ENCODE peak calls at places on chromosome 17, in nine cellular contexts. S is effector memory CD4-positive, alpha-beta T cell; E is CD4-positive, alpha-beta memory T cell; O is tibial artery; R is neuronal stem cell; K is CD8-positive, alpha-beta memory T cell; T is stomach; B is PC-9; G is right atrium auricular region. Z is an unnamed sample.
A peak's percentile ranks its signal among the peaks of the same experiment; 100 is the strongest.

GRCh38 chr17:83103938-83104311 is 24.5 kb downstream of the METRNL start:
- DNase-seq in S (no peak), E (no peak), O (no peak), R (no peak), K (no peak), T (no peak), B (no peak), G (no peak), Z (no peak)

GRCh38 chr17:66190738-66191606 is 961 bp downstream of the CEP112 start:
- DNase-seq in S (no peak), E (no peak), O (no peak), R (no peak), K (no peak), T (no peak), B (no peak), G (no peak), Z (no peak)

GRCh38 chr17:19414396-19415280 is 3.6 kb downstream of the RNF112 start:
- DNase-seq in S (no peak), E (no peak), O (no peak), R (no peak), K (no peak), T (no peak), B (no peak), G (no peak), Z (no peak)

GRCh38 chr17:38867179-38867994 is 2.5 kb upstream of the LASP1 start:
- DNase-seq in S (peak; percentile 44), E (peak; percentile 57), O (peak; percentile 80), R (peak; percentile 76), K (peak; percentile 70), T (peak; percentile 46), B (peak; percentile 68), G (peak; percentile 72), Z (no peak)

GRCh38 chr17:31629696-31630470 is 229.2 kb downstream of the COPRS start:
- DNase-seq in S (no peak), E (no peak), O (no peak), R (no peak), K (no peak), T (no peak), B (no peak), G (no peak), Z (no peak)

GRCh38 chr17:40109471-40109824 is 9.1 kb upstream of the NR1D1 start:
- DNase-seq in S (no peak), E (no peak), O (peak; percentile 46), R (no peak), K (peak; percentile 18), T (no peak), B (no peak), G (no peak), Z (no peak)

GRCh38 chr17:36661047-36661666 is 59.8 kb downstream of the MRM1 start:
- DNase-seq in S (no peak), E (no peak), O (no peak), R (no peak), K (no peak), T (no peak), B (no peak), G (no peak), Z (no peak)

GRCh38 chr17:37541880-37542675 is 52.4 kb downstream of the DUSP14 start:
- DNase-seq in S (no peak), E (no peak), O (no peak), R (no peak), K (no peak), T (no peak), B (no peak), G (no peak), Z (no peak)

GRCh38 chr17:64147110-64148016 is 17.4 kb upstream of the ERN1 start:
- DNase-seq in S (no peak), E (no peak), O (no peak), R (no peak), K (no peak), T (no peak), B (peak; percentile 57), G (peak; percentile 30), Z (no peak)

GRCh38 chr17:38509772-38510423 is 81.6 kb downstream of the ARHGAP23 start:
- DNase-seq in S (no peak), E (no peak), O (no peak), R (no peak), K (no peak), T (no peak), B (no peak), G (no peak), Z (no peak)

GRCh38 chr17:35934760-35935159 is 4.2 kb upstream of the RDM1 start:
- DNase-seq in S (no peak), E (no peak), O (no peak), R (no peak), K (no peak), T (no peak), B (no peak), G (peak; percentile 61), Z (no peak)

GRCh38 chr17:46195939-46196338 is 2.7 kb upstream of the KANSL1 start:
- DNase-seq in S (no peak), E (no peak), O (no peak), R (no peak), K (no peak), T (no peak), B (no peak), G (no peak), Z (no peak)

GRCh38 chr17:46193626-46194392 is 580 bp upstream of the KANSL1 start:
- DNase-seq in S (peak; percentile 90), E (peak; percentile 94), O (peak; percentile 98), R (peak; percentile 93), K (peak; percentile 96), T (peak; percentile 95), B (peak; percentile 90), G (peak; percentile 97), Z (peak; percentile 90)

GRCh38 chr17:46193246-46193625 is at the start of gene KANSL1:
- DNase-seq in S (peak; percentile 87), E (peak; percentile 91), O (peak; percentile 93), R (peak; percentile 97), K (peak; percentile 94), T (peak; percentile 85), B (peak; percentile 76), G (peak; percentile 76), Z (peak; percentile 86)

GRCh38 chr17:46195217-46195855 is 2.1 kb upstream of the KANSL1 start:
- DNase-seq in S (no peak), E (no peak), O (no peak), R (no peak), K (no peak), T (no peak), B (no peak), G (no peak), Z (no peak)

GRCh38 chr17:46194393-46195216 is 1.4 kb upstream of the KANSL1 start:
- DNase-seq in S (peak; percentile 38), E (peak; percentile 94), O (no peak), R (no peak), K (peak; percentile 82), T (no peak), B (no peak), G (no peak), Z (peak; percentile 59)
- H3K4me1 ChIP-seq in S (peaks cover 30% of the 10 kb centered on the region), E (peaks cover 57% of the 10 kb centered on the region), O (peaks cover 14% of the 10 kb centered on the region), R (peaks cover 12% of the 10 kb centered on the region), K (peaks cover 63% of the 10 kb centered on the region), T (peaks cover 62% of the 10 kb centered on the region), B (peaks cover 26% of the 10 kb centered on the region), G (peaks cover 27% of the 10 kb centered on the region), Z (peaks cover 52% of the 10 kb centered on the region)

DNA sequence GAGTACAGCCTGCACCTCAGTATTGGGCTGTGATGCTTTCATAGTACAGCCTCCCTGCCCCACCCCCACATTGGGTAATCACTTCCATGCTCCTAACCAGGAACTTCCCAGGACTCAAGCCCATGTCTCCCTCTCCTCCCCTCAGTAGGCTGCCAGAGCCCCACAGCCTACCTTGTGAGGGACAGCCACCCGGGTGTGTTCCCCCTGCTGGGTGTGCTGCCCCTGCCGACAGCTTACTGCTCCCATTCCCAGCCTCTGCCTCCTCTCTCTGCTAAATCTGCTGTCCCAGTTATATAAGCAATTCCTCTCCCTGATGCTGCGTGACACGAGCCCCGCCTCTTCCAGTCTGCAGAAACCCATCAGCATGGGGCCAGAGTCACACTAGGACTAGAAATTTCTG is at the start of gene RSKR:
- DNase-seq in S (no peak), E (no peak), O (no peak), R (no peak), K (no peak), T (no peak), B (no peak), G (no peak), Z (no peak)
- H3K27ac ChIP-seq in S (no peak within 1 kb of the TSS), E (no peak within 1 kb of the TSS), O (no peak within 1 kb of the TSS), R (no peak within 1 kb of the TSS), K (no peak within 1 kb of the TSS), T (no peak within 1 kb of the TSS), B (no peak within 1 kb of the TSS), G (no peak within 1 kb of the TSS), Z (no peak within 1 kb of the TSS)

DNA sequence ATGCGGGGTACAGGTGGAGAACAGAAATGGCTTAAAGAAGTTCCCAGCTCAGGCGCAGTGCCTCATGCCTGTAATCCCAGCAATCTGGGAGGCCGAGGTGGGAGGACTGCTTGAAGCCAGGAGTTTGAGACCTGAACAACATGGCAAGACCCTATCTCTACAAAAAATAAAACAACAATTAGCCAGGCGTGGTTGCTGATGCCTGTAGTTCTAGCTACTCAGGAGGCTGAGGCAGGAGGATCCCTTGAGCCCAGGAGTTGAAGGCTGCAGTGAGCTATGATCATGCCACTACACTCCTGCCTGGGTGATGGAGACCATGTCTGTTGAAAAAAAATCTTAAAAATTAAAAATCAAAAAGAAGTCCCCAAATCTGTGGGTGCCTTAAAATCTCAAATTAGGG is 228.3 kb upstream of the WSB1 start:
- DNase-seq in S (no peak), E (no peak), O (no peak), R (no peak), K (no peak), T (no peak), B (no peak), G (no peak), Z (no peak)
- H3K9me3 ChIP-seq in S (no peaks in the 10 kb centered on the region), E (no peaks in the 10 kb centered on the region), O (no peaks in the 10 kb centered on the region), R (no peaks in the 10 kb centered on the region), K (no peaks in the 10 kb centered on the region), T (no peaks in the 10 kb centered on the region), B (no peaks in the 10 kb centered on the region), G (no peaks in the 10 kb centered on the region), Z (no peaks in the 10 kb centered on the region)

GRCh38 chr17:78765821-78766220 is 16.3 kb downstream of the CYTH1 start:
- DNase-seq in S (no peak), E (no peak), O (no peak), R (no peak), K (no peak), T (no peak), B (no peak), G (no peak), Z (no peak)

GRCh38 chr17:78766743-78767294 is 15.3 kb downstream of the CYTH1 start:
- DNase-seq in S (no peak), E (no peak), O (no peak), R (no peak), K (no peak), T (no peak), B (no peak), G (no peak), Z (no peak)

GRCh38 chr17:78763561-78763960 is 18.5 kb downstream of the CYTH1 start:
- DNase-seq in S (no peak), E (no peak), O (no peak), R (no peak), K (no peak), T (no peak), B (no peak), G (no peak), Z (no peak)

GRCh38 chr17:78766225-78766624 is 15.8 kb downstream of the CYTH1 start:
- DNase-seq in S (no peak), E (no peak), O (no peak), R (no peak), K (no peak), T (no peak), B (no peak), G (no peak), Z (no peak)

DNA sequence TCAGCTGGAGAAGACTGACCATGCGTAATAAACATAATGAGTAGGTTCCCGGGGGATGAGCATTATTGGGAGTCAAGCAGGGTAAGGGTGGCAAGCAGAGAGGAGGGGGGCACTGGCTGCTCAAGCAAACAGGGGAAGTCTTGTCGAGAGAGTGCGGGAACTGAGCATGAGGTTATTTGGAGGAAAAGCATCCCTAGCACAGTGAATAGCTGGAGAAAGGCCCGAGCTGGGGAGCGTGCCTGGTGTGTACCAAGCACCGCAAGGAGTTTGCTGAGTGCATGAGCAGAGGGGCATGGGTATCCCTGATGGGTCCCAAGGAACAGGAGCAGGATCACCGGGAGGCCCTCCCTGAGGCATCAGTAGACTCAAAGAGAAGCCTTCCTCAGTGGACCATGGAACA is 17.2 kb downstream of the CYTH1 start:
- DNase-seq in S (no peak), E (no peak), O (no peak), R (no peak), K (no peak), T (no peak), B (no peak), G (no peak), Z (no peak)
- H3K4me1 ChIP-seq in S (peaks cover 88% of the 10 kb centered on the region), E (peaks cover 97% of the 10 kb centered on the region), O (no peaks in the 10 kb centered on the region), R (peaks cover 8% of the 10 kb centered on the region), K (peaks cover 96% of the 10 kb centered on the region), T (peaks cover 80% of the 10 kb centered on the region), B (peaks cover 9% of the 10 kb centered on the region), G (peaks cover 33% of the 10 kb centered on the region), Z (peaks cover 93% of the 10 kb centered on the region)

Z was measured in CD8-positive, alpha-beta T cell.